ENCODE peak calls at places on chromosomes 6 and 20, in seven cellular contexts. F is OCI-LY7, R is left lung, O is hepatocyte, G is heart left ventricle, Y is adrenal gland, H is uterus. S is an unnamed sample.

GRCh38 chr6:75268121-75268987 is 16.2 kb downstream of the TMEM30A start:
- DNase-seq in F (no peak), R (no peak), O (no peak), G (no peak), Y (no peak), H (no peak), S (no peak)

GRCh38 chr20:60352580-60352979 is 394.4 kb downstream of the CDH26 start:
- DNase-seq in F (no peak), R (no peak), O (no peak), G (no peak), Y (no peak), H (no peak), S (no peak)

GRCh38 chr20:64050261-64051032 is 1.0 kb upstream of the SOX18 start:
- DNase-seq in F (no peak), R (no peak), O (no peak), G (no peak), Y (no peak), H (no peak), S (no peak)

GRCh38 chr6:115551510-115551909 is 509.2 kb downstream of the FRK start:
- DNase-seq in F (no peak), R (no peak), O (no peak), G (no peak), Y (no peak), H (no peak), S (no peak)

GRCh38 chr6:2351807-2352431 is 106.5 kb upstream of the GMDS start:
- DNase-seq in F (no peak), R (no peak), O (no peak), G (no peak), Y (no peak), H (no peak), S (no peak)

GRCh38 chr6:72238021-72238420 is 351.7 kb downstream of the RIMS1 start:
- DNase-seq in F (no peak), R (no peak), O (no peak), G (no peak), Y (no peak), H (no peak), S (no peak)

GRCh38 chr6:17863971-17864754 is 123.3 kb downstream of the KIF13A start:
- DNase-seq in F (no peak), R (no peak), O (no peak), G (peak), Y (peak), H (no peak), S (no peak)

GRCh38 chr6:1337791-1338190 is 25.9 kb downstream of the FOXQ1 start:
- DNase-seq in F (no peak), R (no peak), O (no peak), G (no peak), Y (no peak), H (no peak), S (no peak)

GRCh38 chr6:56959094-56959493 is 4.2 kb downstream of the BEND6 start:
- DNase-seq in F (no peak), R (no peak), O (no peak), G (no peak), Y (peak), H (no peak), S (no peak)

GRCh38 chr6:1311400-1312192 is at the start of gene FOXQ1:
- DNase-seq in F (no peak), R (peak), O (peak), G (peak), Y (no peak), H (no peak), S (peak)

GRCh38 chr6:148657053-148657452 is 89.8 kb upstream of the UST start:
- DNase-seq in F (no peak), R (peak), O (peak), G (no peak), Y (peak), H (no peak), S (no peak)

GRCh38 chr6:137332637-137333228 is 113.5 kb upstream of the IFNGR1 start:
- DNase-seq in F (no peak), R (no peak), O (no peak), G (peak), Y (no peak), H (no peak), S (no peak)

GRCh38 chr6:105112577-105112976 is 67.2 kb downstream of the POPDC3 start:
- DNase-seq in F (no peak), R (no peak), O (no peak), G (no peak), Y (no peak), H (no peak), S (no peak)

GRCh38 chr6:124577734-124578281 is 384.4 kb upstream of the RNF217 start:
- DNase-seq in F (no peak), R (no peak), O (no peak), G (no peak), Y (no peak), H (no peak), S (no peak)

GRCh38 chr6:152309648-152310047 is 327.5 kb downstream of the SYNE1 start:
- DNase-seq in F (no peak), R (no peak), O (no peak), G (no peak), Y (no peak), H (no peak), S (no peak)

GRCh38 chr20:17888044-17888443 is 80.5 kb downstream of the SNX5 start:
- DNase-seq in F (no peak), R (no peak), O (no peak), G (no peak), Y (no peak), H (no peak), S (no peak)

GRCh38 chr6:2081155-2082138 is 164.0 kb downstream of the GMDS start:
- DNase-seq in F (no peak), R (no peak), O (no peak), G (no peak), Y (no peak), H (no peak), S (peak)

GRCh38 chr20:46117704-46118467 is at the start of gene CD40:
- DNase-seq in F (peak), R (peak), O (peak), G (peak), Y (peak), H (peak), S (peak)

GRCh38 chr6:73943930-73944652 is 248.1 kb downstream of the CD109 start:
- DNase-seq in F (no peak), R (no peak), O (no peak), G (no peak), Y (no peak), H (no peak), S (no peak)

GRCh38 chr6:73937805-73938204 is 241.8 kb downstream of the CD109 start:
- DNase-seq in F (no peak), R (no peak), O (no peak), G (no peak), Y (no peak), H (no peak), S (no peak)

GRCh38 chr6:73943401-73943800 is 247.4 kb downstream of the CD109 start:
- DNase-seq in F (no peak), R (no peak), O (no peak), G (no peak), Y (no peak), H (no peak), S (no peak)

GRCh38 chr6:73941892-73942291 is 245.9 kb downstream of the CD109 start:
- DNase-seq in F (no peak), R (no peak), O (no peak), G (no peak), Y (no peak), H (no peak), S (no peak)

GRCh38 chr6:73942581-73942980 is 246.6 kb downstream of the CD109 start:
- DNase-seq in F (no peak), R (no peak), O (no peak), G (no peak), Y (no peak), H (no peak), S (no peak)
- TF ChIP-seq CTCF in F (peak), R (no peak), O (no peak), G (no peak), Y (no peak), H (no peak), S (no peak)

GRCh38 chr6:155248021-155249001 is 15.5 kb upstream of the CLDN20 start:
- DNase-seq in F (peak), R (peak), O (peak), G (peak), Y (peak), H (peak), S (peak)
- TF ChIP-seq CTCF in F (peak), R (peak), O (peak), G (peak), Y (peak), H (peak), S (peak)

GRCh38 chr6:40390144-40390800 is 196.9 kb downstream of the LRFN2 start:
- DNase-seq in F (no peak), R (no peak), O (no peak), G (no peak), Y (no peak), H (no peak), S (no peak)

GRCh38 chr6:40386200-40386599 is 201.0 kb downstream of the LRFN2 start:
- DNase-seq in F (no peak), R (no peak), O (no peak), G (no peak), Y (no peak), H (no peak), S (no peak)

GRCh38 chr6:40389176-40389767 is 197.9 kb downstream of the LRFN2 start:
- DNase-seq in F (no peak), R (no peak), O (no peak), G (no peak), Y (no peak), H (no peak), S (no peak)

GRCh38 chr6:40387871-40388264 is 199.3 kb downstream of the LRFN2 start:
- DNase-seq in F (no peak), R (no peak), O (no peak), G (no peak), Y (no peak), H (no peak), S (no peak)

DNA sequence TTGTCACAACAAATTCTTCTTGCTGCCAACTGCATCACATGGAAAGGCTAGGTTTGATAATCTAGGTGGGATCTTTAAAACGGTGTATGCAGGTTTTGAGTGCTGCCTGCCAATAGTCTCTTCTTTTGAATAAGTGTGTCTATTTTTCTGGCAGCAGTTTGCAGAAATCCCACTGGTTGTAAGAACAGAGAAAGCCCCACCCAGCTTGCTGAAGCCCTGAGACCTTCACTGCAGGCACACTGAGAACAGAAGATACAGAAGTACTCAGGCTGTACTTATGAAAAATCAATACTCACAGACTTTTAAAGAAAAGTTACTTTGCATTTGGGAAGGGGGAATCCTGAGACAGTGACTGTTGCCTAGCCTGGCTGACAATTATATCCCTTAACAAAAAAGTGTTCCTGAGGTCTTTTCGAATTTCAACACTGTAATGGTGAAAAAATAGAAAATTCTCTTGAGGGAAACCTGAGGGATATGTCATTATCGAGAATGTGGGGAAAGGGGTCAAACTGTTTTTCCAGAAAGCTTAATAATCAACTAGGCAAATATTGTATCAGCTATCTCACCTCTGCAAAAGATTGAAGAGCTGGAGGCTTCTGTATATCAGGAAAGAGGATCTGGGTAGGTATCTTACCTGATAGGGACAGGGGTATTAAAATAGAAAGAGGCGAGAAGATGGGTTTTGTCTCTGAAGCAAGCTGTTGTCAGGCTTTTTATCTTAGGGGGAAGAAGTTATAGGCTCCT is 199.9 kb downstream of the LRFN2 start:
- DNase-seq in F (no peak), R (no peak), O (no peak), G (no peak), Y (no peak), H (no peak), S (no peak)
- TF ChIP-seq CTCF in F (no peak), R (no peak), O (no peak), G (no peak), Y (no peak), H (no peak), S (no peak)

GRCh38 chr6:66496659-66497058 is 789.6 kb upstream of the EYS start:
- DNase-seq in F (peak), R (no peak), O (peak), G (no peak), Y (no peak), H (no peak), S (peak)
- TF ChIP-seq CTCF in F (peak), R (peak), O (peak), G (peak), Y (peak), H (no peak), S (peak)

GRCh38 chr6:13534536-13534935 is 39.9 kb upstream of the SIRT5 start:
- DNase-seq in F (no peak), R (no peak), O (no peak), G (no peak), Y (no peak), H (no peak), S (no peak)
- TF ChIP-seq CTCF in F (no peak), R (no peak), O (no peak), G (no peak), Y (no peak), H (no peak), S (no peak)

GRCh38 chr6:106243261-106243660 is 82.3 kb downstream of the ATG5 start:
- DNase-seq in F (no peak), R (no peak), O (no peak), G (no peak), Y (no peak), H (no peak), S (no peak)
- TF ChIP-seq CTCF in F (no peak), R (no peak), O (no peak), G (no peak), Y (no peak), H (no peak), S (no peak)

S was measured in GM13977.